ENCODE peak calls at places on chromosomes 2 and 18, in four cellular contexts. M is glutamatergic neuron, O is hepatocyte, I is GM13976. J is an unnamed sample.

GRCh38 chr2:230537531-230537976 is 121.6 kb downstream of the SP100 start:
- DNase-seq in M (no peak), O (no peak), I (peak), J (no peak)

GRCh38 chr18:70578480-70578879 is 289.6 kb downstream of the SOCS6 start:
- DNase-seq in M (peak), O (peak), I (no peak), J (no peak)

GRCh38 chr2:27071990-27072830 is 756 bp upstream of the OST4 start:
- DNase-seq in M (peak), O (peak), I (peak), J (no peak)

GRCh38 chr2:11395971-11396689 is 51.7 kb upstream of the ROCK2 start:
- DNase-seq in M (no peak), O (no peak), I (no peak), J (no peak)

GRCh38 chr2:241649414-241649813 is 11.9 kb downstream of the ATG4B start:
- DNase-seq in M (no peak), O (no peak), I (no peak), J (no peak)

GRCh38 chr2:181685150-181685688 is 4.9 kb upstream of the NEUROD1 start:
- DNase-seq in M (no peak), O (peak), I (no peak), J (no peak)

GRCh38 chr2:12265646-12266045 is 451.1 kb upstream of the TRIB2 start:
- DNase-seq in M (no peak), O (no peak), I (no peak), J (no peak)

GRCh38 chr2:189791338-189792042 is 7.2 kb downstream of the PMS1 start:
- DNase-seq in M (no peak), O (no peak), I (peak), J (no peak)

GRCh38 chr2:225027061-225027762 is 15.1 kb downstream of the DOCK10 start:
- DNase-seq in M (no peak), O (no peak), I (no peak), J (peak)

GRCh38 chr2:193371200-193371599 is 1176.5 kb upstream of the TMEFF2 start:
- DNase-seq in M (no peak), O (no peak), I (no peak), J (no peak)

GRCh38 chr2:79621755-79622154 is 108.9 kb downstream of the CTNNA2 start:
- DNase-seq in M (no peak), O (no peak), I (no peak), J (no peak)

GRCh38 chr2:100016756-100017155 is 125.6 kb downstream of the AFF3 start:
- DNase-seq in M (no peak), O (no peak), I (no peak), J (no peak)

GRCh38 chr2:100015849-100016248 is 126.5 kb downstream of the AFF3 start:
- DNase-seq in M (no peak), O (no peak), I (no peak), J (no peak)

GRCh38 chr2:100018312-100018711 is 124.1 kb downstream of the AFF3 start:
- DNase-seq in M (no peak), O (no peak), I (no peak), J (no peak)

GRCh38 chr2:100018794-100019193 is 123.6 kb downstream of the AFF3 start:
- DNase-seq in M (no peak), O (peak), I (no peak), J (no peak)

GRCh38 chr2:100017633-100018032 is 124.8 kb downstream of the AFF3 start:
- DNase-seq in M (peak), O (no peak), I (no peak), J (no peak)
- TF ChIP-seq CTCF in M (no peak), O (no peak), I (no peak), J (no peak)

GRCh38 chr2:150907466-150907865 is 354.2 kb downstream of the RBM43 start:
- DNase-seq in M (no peak), O (no peak), I (no peak), J (no peak)

GRCh38 chr2:150916434-150916833 is 345.2 kb downstream of the RBM43 start:
- DNase-seq in M (no peak), O (no peak), I (no peak), J (no peak)

GRCh38 chr2:150909090-150909489 is 352.6 kb downstream of the RBM43 start:
- DNase-seq in M (no peak), O (no peak), I (no peak), J (no peak)

GRCh38 chr2:150909613-150910012 is 352.1 kb downstream of the RBM43 start:
- DNase-seq in M (no peak), O (no peak), I (no peak), J (no peak)

GRCh38 chr2:150911766-150912280 is 349.8 kb downstream of the RBM43 start:
- DNase-seq in M (no peak), O (peak), I (no peak), J (no peak)
- TF ChIP-seq CTCF in M (no peak), O (peak), I (no peak), J (no peak)

GRCh38 chr2:217611056-217611455 is 391.7 kb downstream of the TNS1 start:
- DNase-seq in M (no peak), O (no peak), I (no peak), J (no peak)
- TF ChIP-seq CTCF in M (no peak), O (no peak), I (no peak), J (no peak)

DNA sequence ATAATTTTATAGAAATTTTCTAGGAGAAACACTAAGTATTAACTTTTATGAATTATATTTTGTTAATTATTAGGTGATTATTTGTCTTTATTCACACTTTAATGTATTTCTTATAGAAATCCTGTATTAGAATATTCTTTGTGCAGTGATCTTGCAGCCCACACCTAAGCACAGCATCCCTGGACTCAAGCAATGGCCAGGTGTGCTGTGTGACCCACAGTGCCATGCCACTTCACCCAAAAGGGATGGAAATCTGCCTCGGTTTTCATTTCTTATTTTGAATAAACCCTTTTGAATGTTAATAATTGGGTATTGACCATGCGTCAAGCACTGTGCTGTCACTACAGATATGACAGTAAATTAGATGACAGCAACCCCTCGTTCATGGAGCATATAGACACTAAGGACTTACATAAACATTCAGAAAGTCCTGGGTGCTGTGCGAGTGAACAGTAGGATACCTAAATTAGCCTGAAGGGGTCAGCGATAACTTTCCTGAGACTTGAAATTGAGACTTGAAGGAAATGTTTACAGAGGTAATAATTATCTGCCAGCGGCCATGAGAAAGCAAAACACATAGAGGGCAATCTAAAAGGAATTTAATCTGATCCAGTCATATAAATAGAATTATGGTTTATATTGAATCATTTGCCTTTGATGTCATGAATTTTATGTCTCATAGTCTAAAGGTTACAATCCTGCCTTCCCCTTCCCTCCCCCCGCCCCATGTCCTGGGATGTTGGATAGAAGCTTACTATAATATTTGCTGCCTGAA is 52.7 kb upstream of the CALCRL start:
- DNase-seq in M (no peak), O (peak), I (no peak), J (no peak)
- TF ChIP-seq CTCF in M (peak), O (peak), I (no peak), J (no peak)

GRCh38 chr2:8314063-8314462 is 367.8 kb upstream of the ID2 start:
- DNase-seq in M (no peak), O (no peak), I (no peak), J (no peak)

GRCh38 chr2:8310557-8311455 is 371.1 kb upstream of the ID2 start:
- DNase-seq in M (no peak), O (no peak), I (no peak), J (no peak)

GRCh38 chr2:8315766-8316165 is 366.1 kb upstream of the ID2 start:
- DNase-seq in M (no peak), O (peak), I (no peak), J (peak)

GRCh38 chr2:8312221-8312620 is 369.6 kb upstream of the ID2 start:
- DNase-seq in M (no peak), O (no peak), I (no peak), J (no peak)

GRCh38 chr2:8312861-8313768 is 368.7 kb upstream of the ID2 start:
- DNase-seq in M (no peak), O (peak), I (peak), J (no peak)
- TF ChIP-seq CTCF in M (no peak), O (no peak), I (no peak), J (no peak)

DNA sequence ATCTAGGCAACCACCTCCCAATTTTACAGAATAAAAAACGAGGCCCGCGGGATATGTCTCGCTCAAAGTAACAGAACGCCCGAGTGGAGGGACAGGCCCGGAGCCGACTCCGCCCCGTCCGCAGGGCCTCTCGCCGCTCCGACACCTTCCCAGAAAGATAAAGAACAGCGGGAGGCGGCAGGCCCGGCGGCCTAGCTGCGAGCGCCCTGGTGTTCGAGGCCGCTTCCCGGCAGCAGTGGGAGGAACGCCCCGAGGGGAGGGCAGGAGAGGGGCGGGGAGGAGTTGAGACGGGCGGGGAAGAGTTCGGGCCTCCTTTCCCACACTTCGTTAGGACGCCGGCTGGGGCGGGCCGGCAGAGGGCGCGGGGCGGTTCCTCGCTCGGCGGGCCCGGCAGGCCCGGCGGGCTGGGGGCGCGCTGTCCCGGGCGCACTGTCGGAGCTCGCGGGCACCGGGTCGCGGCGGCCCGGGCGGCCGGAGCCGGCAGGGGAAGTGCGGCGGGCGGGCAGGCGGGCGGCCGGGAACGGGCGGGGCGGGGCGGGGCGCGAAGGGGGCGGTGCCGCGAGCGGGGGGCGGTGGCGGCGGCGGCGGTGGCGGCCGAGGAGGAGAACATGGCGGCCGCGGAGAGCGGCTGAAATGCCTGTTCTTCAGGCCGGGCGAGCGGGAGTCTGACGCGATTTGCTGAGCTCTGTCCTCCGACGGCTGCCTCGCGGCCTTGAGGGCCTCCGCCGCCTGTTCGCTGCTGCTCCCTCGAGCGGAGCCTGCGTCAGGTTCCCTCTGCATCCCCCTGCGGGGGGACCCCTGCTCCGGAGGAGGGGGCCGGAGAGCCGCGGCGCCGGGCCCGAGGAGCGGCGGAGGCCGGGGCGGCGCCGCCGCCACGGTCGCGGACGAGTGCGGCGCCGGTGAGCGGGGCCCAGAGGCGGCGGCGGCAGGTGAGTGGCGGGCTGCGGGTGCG is at the start of gene NCOA1:
- DNase-seq in M (peak), O (peak), I (peak), J (peak)
- TF ChIP-seq CTCF in M (no peak), O (peak), I (peak), J (no peak)

GRCh38 chr2:120669121-120669952 is 66.3 kb upstream of the GLI2 start:
- DNase-seq in M (peak), O (peak), I (no peak), J (no peak)
- TF ChIP-seq CTCF in M (peak), O (peak), I (no peak), J (no peak)

DNA sequence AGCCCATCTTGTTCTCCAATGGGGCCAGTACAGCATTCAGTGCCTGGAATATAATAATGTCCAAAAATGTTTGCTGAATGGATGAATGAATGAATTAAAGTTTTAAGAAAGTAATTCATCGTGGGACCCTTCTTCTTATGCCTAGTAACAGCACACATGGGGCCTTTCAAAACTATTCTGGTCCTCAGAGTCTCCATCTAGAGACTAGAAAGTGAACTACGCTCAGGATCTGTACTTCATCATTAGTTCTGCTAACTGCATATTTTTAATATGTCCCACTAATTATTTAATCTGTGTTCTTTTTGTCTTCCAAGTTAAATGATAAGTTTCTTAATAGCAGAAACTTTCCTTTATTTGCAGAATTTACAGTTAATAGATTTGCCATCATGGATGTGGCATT is 172.5 kb downstream of the SMAD2 start:
- DNase-seq in M (no peak), O (no peak), I (no peak), J (no peak)
- TF ChIP-seq CTCF in M (peak), O (no peak), I (no peak), J (peak)

DNA sequence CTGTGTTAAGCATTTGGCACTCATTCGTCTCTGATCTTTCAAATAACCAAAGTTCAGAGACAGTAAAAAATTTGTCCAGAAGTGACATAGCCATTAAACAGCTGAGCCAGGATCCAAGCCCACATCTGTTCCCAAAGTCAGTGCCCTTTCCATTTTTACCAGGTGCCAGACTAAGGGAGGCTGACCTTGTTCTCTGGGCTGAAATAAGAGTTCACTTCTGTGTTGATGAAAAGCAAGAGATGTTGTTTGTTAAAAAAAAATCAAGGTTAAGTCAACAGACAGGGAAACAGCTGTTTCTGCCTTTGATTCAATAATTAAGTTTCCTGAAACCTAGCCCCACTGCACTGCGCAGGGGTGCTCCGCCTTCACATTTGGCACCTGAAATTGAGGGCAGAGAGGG is 117.1 kb downstream of the PRKRA start:
- DNase-seq in M (no peak), O (no peak), I (no peak), J (no peak)
- TF ChIP-seq CTCF in M (no peak), O (no peak), I (no peak), J (no peak)

DNA sequence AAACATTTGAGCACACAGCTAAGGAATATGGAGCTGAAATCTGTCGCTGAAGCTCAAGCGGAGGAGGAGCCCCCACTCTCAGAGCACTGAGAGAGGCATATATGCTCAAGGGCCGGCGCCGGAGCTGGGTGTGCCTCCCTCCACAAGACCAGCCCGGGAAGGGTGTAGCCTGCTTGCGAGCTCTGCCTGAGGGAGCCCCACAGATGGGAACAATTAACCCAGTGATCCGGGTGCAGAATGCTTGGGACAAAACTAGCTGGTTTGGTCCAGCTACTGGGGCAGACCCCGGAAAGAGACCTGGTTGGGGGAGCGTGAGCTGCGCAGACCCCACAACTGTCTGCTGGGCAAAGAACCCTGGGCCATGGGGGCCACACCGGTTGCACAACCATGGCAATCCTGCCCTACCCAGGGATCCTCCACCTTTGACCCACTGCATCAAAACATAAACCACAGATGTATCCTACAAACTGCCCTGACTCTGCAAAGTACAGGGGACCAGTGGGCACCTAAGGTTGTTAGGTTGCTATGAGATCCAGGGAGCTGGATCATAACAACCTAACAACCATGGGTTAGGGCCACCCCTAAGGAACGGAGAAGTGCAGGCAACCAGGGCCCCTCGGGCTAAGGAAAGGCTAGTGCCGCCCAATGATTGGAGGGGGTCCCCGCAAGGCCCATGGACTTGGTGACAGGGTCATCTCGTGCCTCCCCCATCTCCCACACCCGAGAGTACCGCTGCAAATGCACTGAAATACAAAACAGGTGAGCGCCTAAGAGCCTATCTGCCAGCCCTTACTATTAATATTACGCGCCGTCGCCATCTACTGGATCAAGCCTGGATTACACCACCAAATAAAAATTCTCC is 53.4 kb upstream of the SCN1A start:
- DNase-seq in M (peak), O (peak), I (peak), J (no peak)
- TF ChIP-seq CTCF in M (peak), O (peak), I (peak), J (no peak)

J was measured in natural killer cell.